ENCODE peak calls at places on chromosomes 16 and 17, in seven cellular contexts. T is GM12891; E is CD4-positive, CD25-positive, alpha-beta regulatory T cell; M is amygdala; Z is right cardiac atrium; X is skeletal muscle cell; F is ELR. A is an unnamed sample.

GRCh38 chr16:2250652-2251280 is 621 bp downstream of the ECI1 start:
- DNase-seq in T (no peak), E (peak), M (no peak), Z (peak), X (no peak), F (peak), A (peak)

GRCh38 chr16:59913666-59914065 is 1179.5 kb upstream of the GOT2 start:
- DNase-seq in T (no peak), E (no peak), M (no peak), Z (no peak), X (no peak), F (no peak), A (no peak)

GRCh38 chr17:12024332-12024731 is 3.7 kb downstream of the MAP2K4 start:
- DNase-seq in T (no peak), E (no peak), M (no peak), Z (no peak), X (peak), F (peak), A (no peak)

GRCh38 chr17:18185391-18185790 is 1.8 kb downstream of the ALKBH5 start:
- DNase-seq in T (no peak), E (no peak), M (no peak), Z (no peak), X (no peak), F (peak), A (no peak)

GRCh38 chr17:58699771-58700170 is 7.4 kb downstream of the RAD51C start:
- DNase-seq in T (no peak), E (no peak), M (no peak), Z (no peak), X (no peak), F (no peak), A (no peak)

GRCh38 chr17:16384557-16384956 is 3.7 kb downstream of the UBB start:
- DNase-seq in T (no peak), E (no peak), M (no peak), Z (no peak), X (no peak), F (no peak), A (no peak)

GRCh38 chr17:29577778-29578211 is 9.3 kb downstream of the TP53I13 start:
- DNase-seq in T (no peak), E (no peak), M (no peak), Z (peak), X (no peak), F (no peak), A (no peak)

GRCh38 chr17:32723310-32723955 is 153.5 kb downstream of the MYO1D start:
- DNase-seq in T (no peak), E (no peak), M (no peak), Z (peak), X (no peak), F (no peak), A (no peak)

GRCh38 chr16:29007865-29008593 is 23.2 kb downstream of the LAT start:
- DNase-seq in T (no peak), E (peak), M (no peak), Z (no peak), X (no peak), F (peak), A (no peak)

GRCh38 chr16:85136705-85137322 is 24.5 kb upstream of the CIBAR2 start:
- DNase-seq in T (no peak), E (no peak), M (no peak), Z (peak), X (no peak), F (peak), A (peak)

GRCh38 chr17:65401581-65401980 is 159.9 kb downstream of the AXIN2 start:
- DNase-seq in T (no peak), E (no peak), M (no peak), Z (no peak), X (no peak), F (peak), A (no peak)

GRCh38 chr16:23539984-23540816 is 16.9 kb downstream of the EARS2 start:
- DNase-seq in T (no peak), E (no peak), M (no peak), Z (no peak), X (no peak), F (no peak), A (no peak)

GRCh38 chr17:38464723-38465419 is 36.6 kb downstream of the ARHGAP23 start:
- DNase-seq in T (no peak), E (no peak), M (peak), Z (peak), X (peak), F (peak), A (peak)